ENCODE peak calls at places on chromosomes 7 and 10, in eight cellular contexts. J, A, G, I, F, Q, Y and W are unnamed samples.

GRCh38 chr7:18356195-18356645 is 139.3 kb upstream of the HDAC9 start:
- DNase-seq in J (peak), A (no peak), G (peak), I (no peak), F (no peak), Q (peak), Y (no peak), W (peak)

GRCh38 chr7:73622909-73623797 is 1.2 kb downstream of the MLXIPL start:
- DNase-seq in J (peak), A (no peak), G (no peak), I (peak), F (no peak), Q (no peak), Y (no peak), W (no peak)

GRCh38 chr10:116038259-116038658 is 234.7 kb downstream of the GFRA1 start:
- DNase-seq in J (no peak), A (no peak), G (no peak), I (no peak), F (no peak), Q (no peak), Y (no peak), W (peak)

GRCh38 chr10:47237316-47238260 is 62.4 kb upstream of the GDF10 start:
- DNase-seq in J (no peak), A (peak), G (no peak), I (peak), F (no peak), Q (no peak), Y (no peak), W (no peak)

GRCh38 chr7:2006921-2007381 is 225.8 kb downstream of the MAD1L1 start:
- DNase-seq in J (no peak), A (no peak), G (peak), I (peak), F (no peak), Q (no peak), Y (no peak), W (no peak)

GRCh38 chr10:35271086-35271834 is 65.0 kb upstream of the CCNY start:
- DNase-seq in J (no peak), A (no peak), G (no peak), I (no peak), F (no peak), Q (no peak), Y (no peak), W (no peak)

GRCh38 chr7:150972094-150972493 is 6.0 kb downstream of the KCNH2 start:
- DNase-seq in J (no peak), A (no peak), G (no peak), I (no peak), F (no peak), Q (no peak), Y (no peak), W (no peak)

GRCh38 chr7:46385662-46386309 is 464.7 kb upstream of the IGFBP3 start:
- DNase-seq in J (no peak), A (no peak), G (no peak), I (no peak), F (peak), Q (no peak), Y (no peak), W (peak)

GRCh38 chr7:96241834-96242233 is 80.1 kb downstream of the SLC25A13 start:
- DNase-seq in J (no peak), A (no peak), G (no peak), I (no peak), F (no peak), Q (no peak), Y (no peak), W (no peak)

GRCh38 chr7:54879776-54880175 is 120.8 kb upstream of the SEC61G start:
- DNase-seq in J (no peak), A (no peak), G (no peak), I (no peak), F (no peak), Q (no peak), Y (no peak), W (no peak)

GRCh38 chr10:3935933-3936359 is 150.9 kb upstream of the KLF6 start:
- DNase-seq in J (peak), A (no peak), G (no peak), I (no peak), F (no peak), Q (no peak), Y (no peak), W (no peak)

GRCh38 chr7:134450296-134451000 is 8.5 kb downstream of the AKR1B1 start:
- DNase-seq in J (peak), A (no peak), G (no peak), I (no peak), F (no peak), Q (no peak), Y (no peak), W (peak)

GRCh38 chr7:101352920-101353308 is 9.8 kb upstream of the COL26A1 start:
- DNase-seq in J (no peak), A (no peak), G (no peak), I (no peak), F (no peak), Q (no peak), Y (no peak), W (no peak)

GRCh38 chr10:25849971-25850370 is 84.1 kb upstream of the MYO3A start:
- DNase-seq in J (peak), A (no peak), G (no peak), I (no peak), F (no peak), Q (no peak), Y (no peak), W (no peak)

GRCh38 chr7:23336799-23337283 is 37.7 kb downstream of the MALSU1 start:
- DNase-seq in J (no peak), A (no peak), G (no peak), I (no peak), F (no peak), Q (no peak), Y (no peak), W (no peak)

GRCh38 chr7:150514748-150515222 is at the start of gene GIMAP7:
- DNase-seq in J (peak), A (no peak), G (no peak), I (no peak), F (no peak), Q (peak), Y (no peak), W (no peak)

GRCh38 chr7:69889338-69890080 is 291.2 kb downstream of the AUTS2 start:
- DNase-seq in J (no peak), A (no peak), G (no peak), I (no peak), F (no peak), Q (no peak), Y (no peak), W (no peak)

GRCh38 chr7:113199841-113200240 is 81.5 kb upstream of the SMIM30 start:
- DNase-seq in J (no peak), A (no peak), G (no peak), I (no peak), F (peak), Q (no peak), Y (no peak), W (peak)

GRCh38 chr10:132294561-132295320 is 13.0 kb downstream of the STK32C start:
- DNase-seq in J (no peak), A (peak), G (no peak), I (peak), F (no peak), Q (no peak), Y (no peak), W (no peak)

GRCh38 chr10:132322621-132323048 is 9.4 kb upstream of the LRRC27 start:
- DNase-seq in J (no peak), A (no peak), G (no peak), I (no peak), F (no peak), Q (no peak), Y (no peak), W (no peak)

GRCh38 chr7:5419523-5420107 is 4.0 kb downstream of the TNRC18 start:
- DNase-seq in J (no peak), A (no peak), G (no peak), I (no peak), F (no peak), Q (no peak), Y (no peak), W (no peak)

GRCh38 chr7:71824356-71824755 is 587.8 kb downstream of the CALN1 start:
- DNase-seq in J (no peak), A (no peak), G (no peak), I (no peak), F (no peak), Q (no peak), Y (no peak), W (no peak)

GRCh38 chr10:11797281-11797680 is 25.9 kb upstream of the PROSER2 start:
- DNase-seq in J (no peak), A (no peak), G (no peak), I (no peak), F (no peak), Q (no peak), Y (no peak), W (no peak)

GRCh38 chr10:2202401-2202800 is 465.1 kb upstream of the ADARB2 start:
- DNase-seq in J (no peak), A (no peak), G (no peak), I (no peak), F (no peak), Q (no peak), Y (no peak), W (no peak)

GRCh38 chr10:43026039-43026973 is 50.6 kb upstream of the RET start:
- DNase-seq in J (no peak), A (peak), G (no peak), I (no peak), F (no peak), Q (no peak), Y (no peak), W (peak)

GRCh38 chr10:90983940-90984549 is 63.2 kb upstream of the ANKRD1 start:
- DNase-seq in J (no peak), A (no peak), G (no peak), I (no peak), F (no peak), Q (no peak), Y (no peak), W (no peak)

GRCh38 chr10:79038841-79039201 is 29.9 kb upstream of the ZMIZ1 start:
- DNase-seq in J (no peak), A (no peak), G (no peak), I (no peak), F (no peak), Q (no peak), Y (no peak), W (no peak)

GRCh38 chr7:36602975-36603887 is 121.1 kb downstream of the AOAH start:
- DNase-seq in J (no peak), A (no peak), G (no peak), I (no peak), F (no peak), Q (no peak), Y (no peak), W (no peak)

GRCh38 chr10:133104076-133104965 is 16.6 kb downstream of the ADGRA1 start:
- DNase-seq in J (no peak), A (no peak), G (no peak), I (no peak), F (no peak), Q (no peak), Y (no peak), W (no peak)

DNA sequence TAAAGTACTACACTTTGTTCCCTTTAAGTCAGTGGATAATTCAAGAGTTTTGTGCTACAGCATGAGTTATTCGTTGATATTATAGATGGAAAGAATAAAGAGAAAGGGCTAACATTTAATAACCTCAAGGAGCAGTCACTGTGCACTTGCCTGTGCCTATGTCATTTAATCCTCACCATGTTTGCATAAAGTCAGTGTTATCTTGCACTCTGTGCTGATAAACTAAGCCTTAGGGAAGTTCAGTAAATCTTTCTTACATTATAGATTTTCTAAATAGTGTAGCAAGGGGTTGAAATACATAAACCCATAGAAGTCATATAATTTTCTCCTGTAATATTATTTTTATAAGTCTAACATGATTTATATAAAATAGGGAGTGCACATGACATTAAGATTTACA is 103.1 kb downstream of the TMEM26 start:
- DNase-seq in J (no peak), A (no peak), G (no peak), I (no peak), F (no peak), Q (no peak), Y (no peak), W (no peak)
- TF ChIP-seq CTCF in J (no peak), A (no peak), G (no peak), I (no peak), F (no peak), Q (no peak), Y (no peak), W (no peak)

GRCh38 chr7:745431-745980 is 18.4 kb upstream of the PRKAR1B start:
- DNase-seq in J (no peak), A (no peak), G (no peak), I (peak), F (no peak), Q (no peak), Y (no peak), W (no peak)
- TF ChIP-seq CTCF in J (no peak), A (no peak), G (no peak), I (no peak), F (no peak), Q (no peak), Y (no peak), W (no peak)

DNA sequence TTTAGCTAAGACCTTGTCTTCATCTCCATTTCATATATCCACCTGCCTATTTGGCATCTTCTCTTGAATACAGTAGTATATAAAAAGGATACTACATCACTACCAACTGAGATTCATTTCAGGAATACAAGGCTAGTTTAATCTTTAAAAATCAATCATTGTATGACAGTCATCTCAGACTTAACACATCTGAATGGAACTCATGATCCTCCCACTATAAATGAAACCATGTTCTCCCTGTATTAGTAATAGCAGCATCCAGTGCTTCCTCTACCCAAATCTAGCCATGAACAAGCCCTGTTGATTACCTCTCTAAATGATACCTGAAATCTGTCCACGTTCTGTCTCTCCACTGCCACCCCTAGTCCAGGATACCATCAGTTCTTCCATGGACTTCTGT is 196.2 kb downstream of the CDK14 start:
- DNase-seq in J (no peak), A (no peak), G (no peak), I (no peak), F (no peak), Q (no peak), Y (no peak), W (no peak)
- TF ChIP-seq CTCF in J (no peak), A (no peak), G (no peak), I (no peak), F (no peak), Q (no peak), Y (no peak), W (no peak)

GRCh38 chr7:42596737-42597136 is 315.1 kb downstream of the C7orf25 start:
- DNase-seq in J (no peak), A (no peak), G (no peak), I (no peak), F (no peak), Q (no peak), Y (no peak), W (no peak)

GRCh38 chr7:42593860-42594259 is 318.0 kb downstream of the C7orf25 start:
- DNase-seq in J (no peak), A (no peak), G (no peak), I (no peak), F (no peak), Q (no peak), Y (no peak), W (no peak)

GRCh38 chr7:42597296-42597695 is 314.6 kb downstream of the C7orf25 start:
- DNase-seq in J (no peak), A (no peak), G (no peak), I (no peak), F (no peak), Q (no peak), Y (no peak), W (no peak)
- TF ChIP-seq CTCF in J (no peak), A (no peak), G (no peak), I (no peak), F (no peak), Q (no peak), Y (no peak), W (no peak)

GRCh38 chr10:71212249-71213126 is at the start of gene UNC5B:
- DNase-seq in J (peak), A (peak), G (peak), I (peak), F (peak), Q (peak), Y (no peak), W (peak)
- TF ChIP-seq CTCF in J (peak), A (peak), G (no peak), I (peak), F (peak), Q (no peak), Y (peak), W (peak)

GRCh38 chr7:155594961-155595366 is 48.6 kb upstream of the CNPY1 start:
- DNase-seq in J (peak), A (no peak), G (no peak), I (no peak), F (no peak), Q (no peak), Y (peak), W (no peak)

GRCh38 chr7:155597753-155598140 is 46.7 kb upstream of the RBM33 start:
- DNase-seq in J (no peak), A (no peak), G (no peak), I (no peak), F (no peak), Q (no peak), Y (no peak), W (no peak)

GRCh38 chr7:155602156-155602555 is 42.3 kb upstream of the RBM33 start:
- DNase-seq in J (no peak), A (no peak), G (no peak), I (no peak), F (no peak), Q (no peak), Y (no peak), W (no peak)

GRCh38 chr7:155602750-155603149 is 41.7 kb upstream of the RBM33 start:
- DNase-seq in J (no peak), A (no peak), G (no peak), I (no peak), F (no peak), Q (no peak), Y (no peak), W (no peak)

GRCh38 chr7:155598810-155599210 is 45.7 kb upstream of the RBM33 start:
- DNase-seq in J (peak), A (peak), G (peak), I (peak), F (peak), Q (peak), Y (peak), W (peak)
- TF ChIP-seq CTCF in J (peak), A (peak), G (peak), I (peak), F (peak), Q (peak), Y (peak), W (peak)